ENCODE peak calls at places on chromosomes 1 and 21, in four cellular contexts. B, H, K and Q are unnamed samples.

GRCh38 chr1:32220746-32221580 is 1.2 kb downstream of the TMEM234 start:
- DNase-seq in B (no peak), H (no peak), K (no peak), Q (no peak)

GRCh38 chr1:109392788-109393580 is 4.7 kb downstream of the SORT1 start:
- DNase-seq in B (no peak), H (no peak), K (peak), Q (no peak)

GRCh38 chr1:41783189-41783639 is 135.5 kb downstream of the HIVEP3 start:
- DNase-seq in B (no peak), H (no peak), K (no peak), Q (no peak)

GRCh38 chr1:6083801-6084467 is 38.2 kb downstream of the KCNAB2 start:
- DNase-seq in B (no peak), H (no peak), K (no peak), Q (no peak)

GRCh38 chr1:53592521-53592982 is 133.4 kb downstream of the DMRTB1 start:
- DNase-seq in B (peak), H (no peak), K (no peak), Q (peak)

GRCh38 chr1:226816585-226816984 is 53.8 kb upstream of the PSEN2 start:
- DNase-seq in B (no peak), H (no peak), K (no peak), Q (no peak)

GRCh38 chr1:91981996-91982609 is 32.9 kb downstream of the BRDT start:
- DNase-seq in B (no peak), H (no peak), K (no peak), Q (no peak)

GRCh38 chr1:39995973-39996393 is 41.0 kb downstream of the MFSD2A start:
- DNase-seq in B (no peak), H (no peak), K (no peak), Q (no peak)

GRCh38 chr21:41953831-41954653 is at the start of gene C2CD2:
- DNase-seq in B (peak), H (peak), K (peak), Q (peak)

GRCh38 chr1:170714938-170715337 is 51.0 kb downstream of the PRRX1 start:
- DNase-seq in B (no peak), H (no peak), K (no peak), Q (no peak)

GRCh38 chr21:23694396-23694795 is 1912.9 kb downstream of the MRPL39 start:
- DNase-seq in B (no peak), H (no peak), K (no peak), Q (no peak)

GRCh38 chr1:102588536-102588935 is 519.8 kb downstream of the COL11A1 start:
- DNase-seq in B (no peak), H (no peak), K (no peak), Q (no peak)

GRCh38 chr1:14599787-14600186 is 1.3 kb downstream of the KAZN start:
- DNase-seq in B (no peak), H (no peak), K (no peak), Q (no peak)

GRCh38 chr1:231020139-231020601 is 19.9 kb downstream of the FAM89A start:
- DNase-seq in B (no peak), H (no peak), K (no peak), Q (no peak)

GRCh38 chr1:231020816-231021215 is 19.2 kb downstream of the FAM89A start:
- DNase-seq in B (no peak), H (no peak), K (no peak), Q (no peak)

GRCh38 chr1:231026576-231026975 is 13.5 kb downstream of the FAM89A start:
- DNase-seq in B (no peak), H (no peak), K (no peak), Q (no peak)

GRCh38 chr1:231021540-231022031 is 18.5 kb downstream of the FAM89A start:
- DNase-seq in B (no peak), H (no peak), K (no peak), Q (no peak)

GRCh38 chr1:231023150-231023549 is 16.9 kb downstream of the FAM89A start:
- DNase-seq in B (no peak), H (no peak), K (no peak), Q (no peak)
- TF ChIP-seq TEAD4 in B (no peak), H (no peak), K (no peak), Q (no peak)

DNA sequence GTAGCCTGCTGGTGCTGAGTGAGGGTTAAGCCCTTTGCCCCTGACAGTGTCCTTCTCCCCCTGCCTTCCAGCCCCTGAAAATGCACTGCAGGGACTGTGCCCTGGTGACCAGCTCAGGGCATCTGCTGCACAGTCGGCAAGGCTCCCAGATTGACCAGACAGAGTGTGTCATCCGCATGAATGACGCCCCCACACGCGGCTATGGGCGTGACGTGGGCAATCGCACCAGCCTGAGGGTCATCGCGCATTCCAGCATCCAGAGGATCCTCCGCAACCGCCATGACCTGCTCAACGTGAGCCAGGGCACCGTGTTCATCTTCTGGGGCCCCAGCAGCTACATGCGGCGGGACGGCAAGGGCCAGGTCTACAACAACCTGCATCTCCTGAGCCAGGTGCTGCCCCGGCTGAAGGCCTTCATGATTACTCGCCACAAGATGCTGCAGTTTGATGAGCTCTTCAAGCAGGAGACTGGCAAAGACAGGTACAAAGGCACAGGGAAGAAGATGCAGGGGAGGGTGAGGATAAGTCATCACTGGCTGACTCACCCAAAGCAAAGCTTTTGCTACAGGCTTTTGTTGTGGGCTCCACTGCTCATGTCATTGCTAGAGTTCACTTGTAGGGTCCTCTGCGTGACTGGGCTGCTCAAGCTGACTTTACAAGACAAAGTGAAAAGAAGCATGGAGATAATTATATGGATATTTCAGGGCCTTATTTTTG is 174.9 kb downstream of the PIGK start:
- DNase-seq in B (no peak), H (no peak), K (no peak), Q (no peak)
- TF ChIP-seq TEAD4 in B (no peak), H (no peak), K (no peak), Q (no peak)

GRCh38 chr1:165137551-165138316 is 218.8 kb downstream of the LMX1A start:
- DNase-seq in B (no peak), H (no peak), K (no peak), Q (no peak)
- TF ChIP-seq TEAD4 in B (no peak), H (no peak), K (no peak), Q (no peak)

GRCh38 chr1:243477676-243478075 is 221.8 kb downstream of the SDCCAG8 start:
- DNase-seq in B (no peak), H (no peak), K (no peak), Q (no peak)
- TF ChIP-seq TEAD4 in B (no peak), H (no peak), K (no peak), Q (no peak)

GRCh38 chr1:98292994-98293393 is 368.5 kb upstream of the SNX7 start:
- DNase-seq in B (no peak), H (no peak), K (no peak), Q (no peak)
- TF ChIP-seq TEAD4 in B (no peak), H (no peak), K (no peak), Q (no peak)

GRCh38 chr1:18109058-18109755 is 1.6 kb downstream of the IGSF21 start:
- DNase-seq in B (no peak), H (peak), K (no peak), Q (peak)

GRCh38 chr1:18109756-18110597 is 2.4 kb downstream of the IGSF21 start:
- DNase-seq in B (peak), H (peak), K (peak), Q (peak)

GRCh38 chr1:18110598-18110939 is 3.0 kb downstream of the IGSF21 start:
- DNase-seq in B (no peak), H (no peak), K (no peak), Q (no peak)

GRCh38 chr1:18107671-18108312 is at the start of gene IGSF21:
- DNase-seq in B (peak), H (peak), K (no peak), Q (peak)

DNA sequence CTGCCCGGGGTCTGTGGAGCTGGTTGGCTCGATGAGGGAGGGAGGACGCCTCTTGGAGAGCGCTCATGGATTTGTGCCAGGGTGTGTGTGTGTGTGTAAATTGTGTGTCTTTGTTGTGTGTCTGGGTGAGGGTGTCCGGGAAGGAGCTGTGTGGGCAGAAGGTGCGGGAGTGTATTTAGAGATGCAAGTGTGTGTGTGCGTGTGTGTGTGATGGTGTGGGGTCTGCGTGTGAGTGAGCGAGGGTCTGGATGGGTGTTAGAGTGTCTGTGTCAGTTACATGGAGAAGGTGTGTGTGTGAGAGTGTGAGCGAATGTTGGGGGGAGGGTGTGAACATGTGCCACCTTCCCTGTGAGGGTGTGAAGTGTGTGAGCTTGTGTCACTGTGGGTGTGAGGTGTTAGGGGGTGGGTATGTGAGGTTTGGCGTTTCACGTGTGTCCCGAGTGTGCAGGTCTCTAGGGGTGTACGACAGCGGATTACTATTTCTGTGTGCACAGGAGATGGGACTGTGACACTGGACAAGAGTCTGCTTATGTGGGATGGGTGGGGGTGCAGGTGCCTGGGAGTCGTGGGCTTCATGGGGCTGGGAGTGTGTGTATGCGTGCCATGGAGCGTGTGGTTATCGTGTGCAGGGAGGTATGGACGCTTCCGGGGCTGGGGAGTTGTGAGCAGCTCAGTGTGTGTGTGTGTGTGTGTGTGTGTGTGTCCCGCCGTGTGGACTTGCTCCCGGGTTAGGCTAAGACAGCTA is 887 bp downstream of the IGSF21 start:
- DNase-seq in B (no peak), H (no peak), K (no peak), Q (peak)
- TF ChIP-seq TEAD4 in B (no peak), H (no peak), K (no peak), Q (no peak)

GRCh38 chr1:21541330-21541729 is 32.1 kb downstream of the ALPL start:
- DNase-seq in B (no peak), H (no peak), K (no peak), Q (no peak)

GRCh38 chr1:21541835-21542234 is 32.6 kb downstream of the ALPL start:
- DNase-seq in B (no peak), H (no peak), K (no peak), Q (no peak)

GRCh38 chr1:21546122-21546825 is 37.1 kb downstream of the ALPL start:
- DNase-seq in B (no peak), H (no peak), K (no peak), Q (no peak)

GRCh38 chr1:21544095-21544494 is 34.9 kb downstream of the ALPL start:
- DNase-seq in B (no peak), H (no peak), K (no peak), Q (no peak)

GRCh38 chr1:21543598-21543997 is 34.4 kb downstream of the ALPL start:
- DNase-seq in B (no peak), H (no peak), K (no peak), Q (no peak)
- TF ChIP-seq TEAD4 in B (no peak), H (no peak), K (no peak), Q (no peak)

DNA sequence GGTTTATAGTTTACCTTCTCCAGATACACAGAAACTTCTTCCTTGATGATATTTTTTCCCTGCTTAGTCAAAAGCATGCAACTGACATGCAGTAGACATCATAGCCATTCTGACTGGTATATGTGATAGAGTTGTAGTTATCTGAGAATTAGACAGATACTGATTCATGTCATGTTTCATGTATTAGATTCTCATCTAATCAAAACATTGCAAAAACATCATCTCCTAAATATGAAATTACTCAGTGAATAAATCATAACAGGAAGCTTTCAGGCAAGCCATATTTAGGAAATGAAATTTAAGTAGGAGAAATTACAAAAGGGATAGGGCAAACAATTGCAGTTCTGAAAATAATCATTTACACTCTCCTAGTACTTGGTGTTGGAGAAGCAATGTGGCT is 38.4 kb upstream of the ASB17 start:
- DNase-seq in B (no peak), H (no peak), K (no peak), Q (no peak)
- TF ChIP-seq TEAD4 in B (no peak), H (no peak), K (no peak), Q (peak)

GRCh38 chr1:231094421-231094820 is 54.4 kb upstream of the FAM89A start:
- DNase-seq in B (no peak), H (no peak), K (no peak), Q (no peak)

GRCh38 chr1:231091415-231091814 is 51.4 kb upstream of the FAM89A start:
- DNase-seq in B (no peak), H (no peak), K (no peak), Q (no peak)

GRCh38 chr1:231093158-231093922 is 53.3 kb upstream of the FAM89A start:
- DNase-seq in B (no peak), H (no peak), K (peak), Q (no peak)

GRCh38 chr1:231092380-231092779 is 52.3 kb upstream of the FAM89A start:
- DNase-seq in B (no peak), H (no peak), K (no peak), Q (no peak)

GRCh38 chr1:231091853-231092301 is 51.8 kb upstream of the FAM89A start:
- DNase-seq in B (peak), H (peak), K (peak), Q (no peak)
- TF ChIP-seq TEAD4 in B (no peak), H (no peak), K (peak), Q (no peak)